ENCODE peak calls at places on chromosomes 4 and X, in five cellular contexts. One of them, this sample, is unnamed.

GRCh38 chrX:125203737-125204578 is 115.7 kb upstream of the TEX13C start:
- DNase-seq in H4: peak; percentile 79
- DNase-seq in Right ventricle myocardium superior: peak; percentile 44
- DNase-seq in stimulated activated CD4-positive, alpha-beta T cell treated with anti-CD3 and anti-CD28 coated beads, Interleukin-1b, Interleukin-23, amount 100 ng/mL, for 24 hours: no peak
- DNase-seq in neural crest cell: peak; percentile 52
- DNase-seq in this sample: peak; percentile 72

GRCh38 chr4:121096629-121097028 is 24.3 kb upstream of the NDNF start:
- DNase-seq in Right ventricle myocardium superior: no peak
- DNase-seq in neural crest cell: no peak
- DNase-seq in stimulated activated CD4-positive, alpha-beta T cell treated with anti-CD3 and anti-CD28 coated beads, Interleukin-1b, Interleukin-23, amount 100 ng/mL, for 24 hours: no peak
- DNase-seq in H4: peak; percentile 30
- DNase-seq in this sample: no peak

GRCh38 chr4:186149872-186150271 is 41.5 kb upstream of the CYP4V2 start:
- DNase-seq in Right ventricle myocardium superior: peak; percentile 74
- DNase-seq in stimulated activated CD4-positive, alpha-beta T cell treated with anti-CD3 and anti-CD28 coated beads, Interleukin-1b, Interleukin-23, amount 100 ng/mL, for 24 hours: no peak
- DNase-seq in H4: peak; percentile 45
- DNase-seq in neural crest cell: peak; percentile 64
- DNase-seq in this sample: peak; percentile 87

GRCh38 chr4:122764808-122765189 is 32.3 kb downstream of the BBS12 start:
- DNase-seq in Right ventricle myocardium superior: no peak
- DNase-seq in H4: peak; percentile 51
- DNase-seq in stimulated activated CD4-positive, alpha-beta T cell treated with anti-CD3 and anti-CD28 coated beads, Interleukin-1b, Interleukin-23, amount 100 ng/mL, for 24 hours: no peak
- DNase-seq in neural crest cell: no peak
- DNase-seq in this sample: no peak

GRCh38 chrX:74133156-74133796 is 170.7 kb upstream of the ZCCHC13 start:
- DNase-seq in neural crest cell: peak; percentile 26
- DNase-seq in Right ventricle myocardium superior: no peak
- DNase-seq in stimulated activated CD4-positive, alpha-beta T cell treated with anti-CD3 and anti-CD28 coated beads, Interleukin-1b, Interleukin-23, amount 100 ng/mL, for 24 hours: no peak
- DNase-seq in H4: peak; percentile 52
- DNase-seq in this sample: no peak

GRCh38 chrX:21612154-21612553 is 46.0 kb downstream of the KLHL34 start:
- DNase-seq in Right ventricle myocardium superior: no peak
- DNase-seq in H4: no peak
- DNase-seq in neural crest cell: no peak
- DNase-seq in stimulated activated CD4-positive, alpha-beta T cell treated with anti-CD3 and anti-CD28 coated beads, Interleukin-1b, Interleukin-23, amount 100 ng/mL, for 24 hours: no peak
- DNase-seq in this sample: no peak

GRCh38 chrX:50635811-50636365 is 165.3 kb upstream of the DGKK start:
- DNase-seq in neural crest cell: no peak
- DNase-seq in H4: no peak
- DNase-seq in Right ventricle myocardium superior: no peak
- DNase-seq in stimulated activated CD4-positive, alpha-beta T cell treated with anti-CD3 and anti-CD28 coated beads, Interleukin-1b, Interleukin-23, amount 100 ng/mL, for 24 hours: no peak
- DNase-seq in this sample: no peak

GRCh38 chr4:77449996-77450395 is 155.6 kb upstream of the CXCL13 start:
- DNase-seq in stimulated activated CD4-positive, alpha-beta T cell treated with anti-CD3 and anti-CD28 coated beads, Interleukin-1b, Interleukin-23, amount 100 ng/mL, for 24 hours: no peak
- DNase-seq in neural crest cell: no peak
- DNase-seq in H4: no peak
- DNase-seq in Right ventricle myocardium superior: no peak
- DNase-seq in this sample: no peak

GRCh38 chr4:139191373-139191772 is 14.4 kb upstream of the ELF2 start:
- DNase-seq in Right ventricle myocardium superior: no peak
- DNase-seq in neural crest cell: no peak
- DNase-seq in H4: peak; percentile 18
- DNase-seq in stimulated activated CD4-positive, alpha-beta T cell treated with anti-CD3 and anti-CD28 coated beads, Interleukin-1b, Interleukin-23, amount 100 ng/mL, for 24 hours: no peak
- DNase-seq in this sample: no peak

GRCh38 chr4:11624370-11624769 is 195.7 kb upstream of the HS3ST1 start:
- DNase-seq in neural crest cell: no peak
- DNase-seq in stimulated activated CD4-positive, alpha-beta T cell treated with anti-CD3 and anti-CD28 coated beads, Interleukin-1b, Interleukin-23, amount 100 ng/mL, for 24 hours: no peak
- DNase-seq in Right ventricle myocardium superior: no peak
- DNase-seq in H4: no peak
- DNase-seq in this sample: no peak

GRCh38 chrX:77087529-77088169 is 359.5 kb upstream of the FGF16 start:
- DNase-seq in H4: no peak
- DNase-seq in stimulated activated CD4-positive, alpha-beta T cell treated with anti-CD3 and anti-CD28 coated beads, Interleukin-1b, Interleukin-23, amount 100 ng/mL, for 24 hours: no peak
- DNase-seq in neural crest cell: no peak
- DNase-seq in Right ventricle myocardium superior: no peak
- DNase-seq in this sample: no peak

GRCh38 chr4:6681191-6681590 is 12.5 kb upstream of the S100P start:
- DNase-seq in neural crest cell: no peak
- DNase-seq in H4: no peak
- DNase-seq in Right ventricle myocardium superior: no peak
- DNase-seq in stimulated activated CD4-positive, alpha-beta T cell treated with anti-CD3 and anti-CD28 coated beads, Interleukin-1b, Interleukin-23, amount 100 ng/mL, for 24 hours: no peak
- DNase-seq in this sample: no peak

GRCh38 chrX:10433296-10433965 is 187.0 kb downstream of the MID1 start:
- DNase-seq in Right ventricle myocardium superior: no peak
- DNase-seq in neural crest cell: no peak
- DNase-seq in stimulated activated CD4-positive, alpha-beta T cell treated with anti-CD3 and anti-CD28 coated beads, Interleukin-1b, Interleukin-23, amount 100 ng/mL, for 24 hours: no peak
- DNase-seq in H4: no peak
- DNase-seq in this sample: no peak

GRCh38 chr4:25123236-25123635 is 37.0 kb downstream of the SEPSECS start:
- DNase-seq in stimulated activated CD4-positive, alpha-beta T cell treated with anti-CD3 and anti-CD28 coated beads, Interleukin-1b, Interleukin-23, amount 100 ng/mL, for 24 hours: no peak
- DNase-seq in H4: no peak
- DNase-seq in neural crest cell: no peak
- DNase-seq in Right ventricle myocardium superior: no peak
- DNase-seq in this sample: no peak